ENCODE peak calls at places on chromosomes 16 and 17, in nine cellular contexts. One of them, this sample, is unnamed.

GRCh38 chr16:30535777-30536190 is 1.1 kb upstream of the ZNF747 start:
- DNase-seq in Daoy: peak
- DNase-seq in body of pancreas: peak
- DNase-seq in activated CD4-positive, alpha-beta T cell treated with anti-CD3 and anti-CD28 coated beads for 1 hour: peak
- DNase-seq in NCI-H69: peak
- DNase-seq in HT1080: peak
- DNase-seq in GM19239: peak
- DNase-seq in IMR-90: peak
- DNase-seq in activated CD4-positive, CD25-positive, alpha-beta regulatory T cell: no peak
- DNase-seq in this sample: peak

GRCh38 chr16:73021866-73022495 is 25.9 kb downstream of the ZFHX3 start:
- DNase-seq in Daoy: no peak
- DNase-seq in body of pancreas: peak
- DNase-seq in activated CD4-positive, alpha-beta T cell treated with anti-CD3 and anti-CD28 coated beads for 1 hour: no peak
- DNase-seq in NCI-H69: no peak
- DNase-seq in HT1080: no peak
- DNase-seq in GM19239: no peak
- DNase-seq in IMR-90: no peak
- DNase-seq in activated CD4-positive, CD25-positive, alpha-beta regulatory T cell: no peak
- DNase-seq in this sample: no peak

GRCh38 chr17:61832463-61832862 is 30.9 kb downstream of the BRIP1 start:
- DNase-seq in Daoy: no peak
- DNase-seq in body of pancreas: no peak
- DNase-seq in activated CD4-positive, alpha-beta T cell treated with anti-CD3 and anti-CD28 coated beads for 1 hour: no peak
- DNase-seq in NCI-H69: no peak
- DNase-seq in HT1080: no peak
- DNase-seq in GM19239: no peak
- DNase-seq in IMR-90: no peak
- DNase-seq in activated CD4-positive, CD25-positive, alpha-beta regulatory T cell: no peak
- DNase-seq in this sample: no peak

GRCh38 chr16:11049396-11050059 is 105.2 kb downstream of the CLEC16A start:
- DNase-seq in Daoy: no peak
- DNase-seq in body of pancreas: no peak
- DNase-seq in activated CD4-positive, alpha-beta T cell treated with anti-CD3 and anti-CD28 coated beads for 1 hour: no peak
- DNase-seq in NCI-H69: no peak
- DNase-seq in HT1080: no peak
- DNase-seq in GM19239: no peak
- DNase-seq in IMR-90: no peak
- DNase-seq in activated CD4-positive, CD25-positive, alpha-beta regulatory T cell: no peak
- DNase-seq in this sample: peak

GRCh38 chr17:77579717-77580116 is 378.8 kb upstream of the TNRC6C start:
- DNase-seq in Daoy: no peak
- DNase-seq in body of pancreas: no peak
- DNase-seq in activated CD4-positive, alpha-beta T cell treated with anti-CD3 and anti-CD28 coated beads for 1 hour: no peak
- DNase-seq in NCI-H69: no peak
- DNase-seq in HT1080: no peak
- DNase-seq in GM19239: no peak
- DNase-seq in IMR-90: no peak
- DNase-seq in activated CD4-positive, CD25-positive, alpha-beta regulatory T cell: no peak
- DNase-seq in this sample: no peak

GRCh38 chr16:13992976-13993375 is 73.0 kb downstream of the ERCC4 start:
- DNase-seq in Daoy: no peak
- DNase-seq in body of pancreas: no peak
- DNase-seq in activated CD4-positive, alpha-beta T cell treated with anti-CD3 and anti-CD28 coated beads for 1 hour: no peak
- DNase-seq in NCI-H69: no peak
- DNase-seq in HT1080: no peak
- DNase-seq in GM19239: no peak
- DNase-seq in IMR-90: no peak
- DNase-seq in activated CD4-positive, CD25-positive, alpha-beta regulatory T cell: no peak
- DNase-seq in this sample: no peak

GRCh38 chr16:81105946-81106345 is 9.8 kb upstream of the GCSH start:
- DNase-seq in Daoy: no peak
- DNase-seq in body of pancreas: no peak
- DNase-seq in activated CD4-positive, alpha-beta T cell treated with anti-CD3 and anti-CD28 coated beads for 1 hour: no peak
- DNase-seq in NCI-H69: no peak
- DNase-seq in HT1080: no peak
- DNase-seq in GM19239: no peak
- DNase-seq in IMR-90: no peak
- DNase-seq in activated CD4-positive, CD25-positive, alpha-beta regulatory T cell: no peak
- DNase-seq in this sample: no peak

GRCh38 chr17:79747508-79748295 is 17.0 kb downstream of the ENPP7 start:
- DNase-seq in Daoy: no peak
- DNase-seq in body of pancreas: no peak
- DNase-seq in activated CD4-positive, alpha-beta T cell treated with anti-CD3 and anti-CD28 coated beads for 1 hour: no peak
- DNase-seq in NCI-H69: peak
- DNase-seq in HT1080: no peak
- DNase-seq in GM19239: no peak
- DNase-seq in IMR-90: no peak
- DNase-seq in activated CD4-positive, CD25-positive, alpha-beta regulatory T cell: no peak
- DNase-seq in this sample: no peak

GRCh38 chr16:86590501-86591144 is 12.3 kb downstream of the FOXL1 start:
- DNase-seq in Daoy: peak
- DNase-seq in body of pancreas: no peak
- DNase-seq in activated CD4-positive, alpha-beta T cell treated with anti-CD3 and anti-CD28 coated beads for 1 hour: no peak
- DNase-seq in NCI-H69: no peak
- DNase-seq in HT1080: peak
- DNase-seq in GM19239: no peak
- DNase-seq in IMR-90: peak
- DNase-seq in activated CD4-positive, CD25-positive, alpha-beta regulatory T cell: no peak
- DNase-seq in this sample: peak

GRCh38 chr17:65749479-65749878 is 188.0 kb upstream of the AXIN2 start:
- DNase-seq in Daoy: peak
- DNase-seq in body of pancreas: no peak
- DNase-seq in activated CD4-positive, alpha-beta T cell treated with anti-CD3 and anti-CD28 coated beads for 1 hour: no peak
- DNase-seq in NCI-H69: no peak
- DNase-seq in HT1080: no peak
- DNase-seq in GM19239: no peak
- DNase-seq in IMR-90: peak
- DNase-seq in activated CD4-positive, CD25-positive, alpha-beta regulatory T cell: no peak
- DNase-seq in this sample: no peak

This sample was measured in myocyte.